ENCODE peak calls at places on chromosome 12, in four cellular contexts. U, S, P and A are unnamed samples.

GRCh38 chr12:123126294-123127144 is 24.4 kb downstream of the PITPNM2 start:
- ATAC-seq in U (peak; percentile 91), S (peak; percentile 41), P (no peak), A (peak; percentile 87)

GRCh38 chr12:96226401-96226800 is 32.2 kb downstream of the ELK3 start:
- ATAC-seq in U (peak; percentile 17), S (no peak), P (no peak), A (no peak)

GRCh38 chr12:73308747-73309146 is 1036.6 kb downstream of the TRHDE start:
- ATAC-seq in U (no peak), S (no peak), P (no peak), A (no peak)

GRCh38 chr12:106171117-106171750 is 32.5 kb upstream of the NUAK1 start:
- ATAC-seq in U (no peak), S (no peak), P (no peak), A (no peak)

GRCh38 chr12:124626841-124627502 is 59.6 kb upstream of the NCOR2 start:
- ATAC-seq in U (peak; percentile 48), S (no peak), P (no peak), A (peak; percentile 37)

GRCh38 chr12:64558754-64559153 is 51.5 kb upstream of the RASSF3 start:
- ATAC-seq in U (no peak), S (no peak), P (no peak), A (no peak)

GRCh38 chr12:54477259-54477658 is 3.9 kb upstream of the GTSF1 start:
- ATAC-seq in U (no peak), S (no peak), P (no peak), A (no peak)

GRCh38 chr12:53102883-53103807 is at the start of gene SOAT2:
- ATAC-seq in U (no peak), S (no peak), P (peak; percentile 79), A (no peak)

GRCh38 chr12:23945249-23945648 is 4.2 kb downstream of the SOX5 start:
- ATAC-seq in U (no peak), S (no peak), P (no peak), A (no peak)

DNA sequence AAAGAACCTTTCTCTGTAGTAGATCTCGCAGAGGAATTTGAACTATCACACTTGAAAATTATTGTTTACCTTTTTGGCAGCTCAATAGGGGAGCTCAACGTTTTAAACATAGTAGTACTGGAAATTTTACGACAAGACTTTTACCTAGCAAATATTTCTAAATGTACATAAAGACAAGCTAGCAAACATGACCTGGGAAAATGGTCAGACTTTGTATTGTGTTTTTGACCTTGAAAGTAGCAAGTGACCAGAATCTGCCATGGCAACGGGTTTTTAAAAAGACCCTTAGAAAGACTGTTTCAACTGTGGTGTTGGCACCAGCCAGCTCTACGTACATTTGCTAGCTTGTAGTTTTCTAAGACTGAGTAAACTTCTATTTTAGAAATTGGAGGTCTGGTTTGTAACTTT is 20.2 kb upstream of the A2M start:
- ATAC-seq in U (no peak), S (no peak), P (no peak), A (no peak)
- H3K4me3 ChIP-seq in U (no peak overlapping the region), S (no peak overlapping the region), P (no peak overlapping the region), A (no peak overlapping the region)

DNA sequence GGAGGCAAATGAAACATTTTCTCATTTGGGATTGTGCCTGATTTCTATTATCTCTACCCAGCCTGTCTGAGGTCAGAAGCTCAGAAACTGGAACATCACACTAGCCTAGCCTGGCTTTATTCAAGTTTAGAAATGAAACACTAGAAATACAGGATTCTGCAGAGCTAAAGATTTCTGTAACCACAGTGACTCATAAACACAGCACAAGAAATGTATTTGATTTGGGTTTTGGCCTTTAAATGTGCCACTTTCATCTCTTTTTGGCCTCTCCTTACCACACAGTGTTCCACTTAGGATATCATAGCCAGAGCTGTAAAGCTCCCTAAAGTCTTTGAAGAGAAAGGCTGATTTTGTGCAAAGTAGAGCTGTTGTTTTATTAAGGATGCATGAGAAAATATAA is 307.5 kb downstream of the EMP1 start:
- ATAC-seq in U (no peak), S (no peak), P (no peak), A (no peak)
- H3K27ac ChIP-seq in U (no peak overlapping the region), S (no peak overlapping the region), P (no peak overlapping the region), A (no peak overlapping the region)

DNA sequence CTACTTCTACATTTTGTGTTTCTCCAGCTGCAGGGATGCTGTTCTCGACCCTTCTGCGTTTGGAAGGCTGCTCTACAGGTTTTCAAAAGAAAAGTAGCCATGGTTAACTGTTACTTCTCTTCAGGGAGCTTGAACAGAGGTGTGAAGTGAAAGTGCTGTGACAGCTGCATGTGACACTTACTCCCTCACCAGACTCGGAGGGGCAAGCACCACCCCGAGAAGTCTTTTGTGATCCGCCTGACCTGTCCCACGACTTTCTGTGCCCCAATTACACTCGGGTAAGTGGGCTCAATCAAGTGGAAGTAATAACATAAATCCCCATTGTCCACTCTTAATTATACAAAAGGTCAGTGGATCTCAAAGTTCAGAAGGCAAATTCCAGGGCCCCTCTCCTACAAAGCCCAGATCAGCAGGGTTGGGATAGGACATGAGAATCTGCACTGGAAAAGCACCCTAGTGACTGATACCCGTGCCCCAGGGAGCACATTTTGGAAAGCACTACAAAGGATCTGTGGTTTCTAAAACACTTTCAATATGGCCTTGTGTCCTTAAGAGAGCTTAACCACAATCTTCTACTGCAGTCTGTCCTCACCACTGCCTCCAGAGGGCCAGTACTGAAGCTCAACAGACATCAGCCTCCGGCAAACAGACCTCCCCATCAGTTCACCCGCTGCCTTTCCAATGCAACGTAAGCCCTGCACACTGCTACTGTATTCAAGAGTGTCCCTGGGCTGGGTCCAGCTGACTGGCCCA is 11.6 kb downstream of the FICD start:
- ATAC-seq in U (no peak), S (no peak), P (no peak), A (no peak)
- H3K4me3 ChIP-seq in U (no peak overlapping the region), S (no peak overlapping the region), P (no peak overlapping the region), A (no peak overlapping the region)

GRCh38 chr12:91777268-91777997 is 368.2 kb downstream of the BTG1 start:
- ATAC-seq in U (no peak), S (no peak), P (no peak), A (no peak)

GRCh38 chr12:91778938-91779400 is 366.7 kb downstream of the BTG1 start:
- ATAC-seq in U (peak; percentile 65), S (peak; percentile 62), P (peak; percentile 85), A (peak; percentile 86)

GRCh38 chr12:91774471-91774921 is 371.1 kb downstream of the BTG1 start:
- ATAC-seq in U (no peak), S (no peak), P (no peak), A (no peak)

GRCh38 chr12:91781114-91781513 is 364.5 kb downstream of the BTG1 start:
- ATAC-seq in U (no peak), S (no peak), P (no peak), A (no peak)

DNA sequence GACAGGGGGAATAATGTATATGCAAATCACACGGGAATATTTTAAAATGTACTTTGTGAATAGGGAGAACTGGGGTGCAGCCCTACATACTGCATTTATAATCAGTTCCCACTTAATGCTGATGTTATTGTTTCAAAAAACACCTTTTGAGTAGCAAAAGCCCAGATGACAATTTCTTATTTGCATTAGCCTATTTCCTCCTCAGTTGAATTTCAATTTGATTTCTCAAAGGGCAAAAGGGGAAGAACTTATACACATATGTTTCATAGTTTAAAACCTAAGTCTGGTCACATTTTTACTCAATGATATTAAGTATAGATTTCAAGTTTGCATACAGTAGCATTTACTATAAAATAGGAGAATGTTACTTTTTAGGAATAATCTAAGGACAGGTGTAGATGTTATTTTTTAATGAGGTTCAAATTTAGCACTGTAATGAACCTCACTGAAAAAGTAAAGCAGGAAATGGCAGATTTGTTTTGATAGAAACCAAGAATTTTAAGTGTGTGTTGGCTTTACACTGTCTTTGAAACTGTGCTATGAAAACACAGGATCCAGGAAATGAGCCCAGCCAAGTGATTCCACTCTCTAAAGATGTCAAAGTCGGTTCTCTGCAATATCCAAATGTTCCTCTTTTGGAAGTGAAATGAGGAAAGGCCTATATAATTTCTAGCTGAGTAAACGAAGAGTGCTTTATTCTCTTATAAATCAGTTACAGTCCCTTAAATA is 367.4 kb downstream of the BTG1 start:
- ATAC-seq in U (no peak), S (no peak), P (peak; percentile 58), A (peak; percentile 48)
- H3K27ac ChIP-seq in U (peak overlapping the region; percentile 80), S (no peak overlapping the region), P (peak overlapping the region; percentile 54), A (peak overlapping the region; percentile 2)

DNA sequence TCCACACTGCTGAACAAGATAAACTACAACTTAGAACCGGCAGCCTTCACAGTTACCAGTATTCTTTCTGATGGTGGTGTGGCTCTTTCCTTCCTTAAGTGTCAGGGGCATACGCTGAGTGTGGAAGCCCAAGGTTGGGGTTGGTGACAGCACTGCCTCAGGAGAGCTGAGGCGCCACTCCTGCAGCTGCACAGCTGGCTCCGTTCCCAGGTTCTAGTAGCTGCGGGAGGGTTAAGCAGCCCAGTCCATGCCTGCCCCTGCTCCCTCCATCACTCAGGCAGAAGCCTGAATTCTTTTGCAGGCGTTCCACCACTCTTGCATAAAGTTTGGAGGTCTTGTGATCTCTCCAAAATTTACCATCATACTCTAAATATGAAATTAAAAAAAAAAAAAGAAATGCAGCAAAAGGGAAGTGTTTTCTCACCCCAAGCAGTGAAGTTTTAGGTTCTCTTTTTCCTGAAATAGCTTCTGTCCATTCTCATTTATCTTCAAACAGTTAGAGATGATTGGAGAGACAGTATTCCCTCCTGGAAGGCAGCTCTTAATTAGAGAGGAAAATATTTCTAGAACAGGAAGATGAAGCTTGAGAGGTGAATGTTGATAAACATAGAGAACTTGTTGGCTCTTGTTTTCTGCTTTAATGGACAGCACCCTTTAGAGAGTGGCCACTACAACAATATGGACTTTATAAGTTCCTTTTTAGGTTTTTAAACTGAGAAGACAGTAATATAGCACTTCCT is 136.1 kb downstream of the FGD4 start:
- ATAC-seq in U (peak; percentile 96), S (peak; percentile 17), P (no peak), A (peak; percentile 40)
- H3K4me3 ChIP-seq in U (peak overlapping the region; percentile 20), S (peak overlapping the region; percentile 78), P (no peak overlapping the region), A (peak overlapping the region; percentile 47)

DNA sequence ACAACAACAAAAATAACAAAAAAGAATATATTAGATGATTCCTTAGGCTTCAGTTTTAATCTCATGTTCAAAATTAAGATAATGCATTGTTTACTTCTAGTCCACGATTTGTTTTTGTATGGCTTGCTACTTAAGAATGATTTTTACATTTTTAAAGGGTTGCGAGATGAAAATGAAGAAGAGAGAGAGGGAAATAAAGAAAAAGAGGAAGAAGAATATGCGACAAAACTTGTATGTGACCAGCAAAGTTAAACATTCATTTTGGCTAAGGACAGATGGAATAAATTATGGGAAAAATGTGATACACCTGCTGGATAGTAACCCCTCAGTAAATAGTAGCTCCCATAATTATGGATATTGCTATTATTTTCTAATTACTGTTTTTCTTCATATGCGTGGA is 1.2 kb upstream of the GIT2 start:
- ATAC-seq in U (no peak), S (no peak), P (no peak), A (no peak)
- H3K27ac ChIP-seq in U (peak overlapping the region; percentile 16), S (no peak overlapping the region), P (no peak overlapping the region), A (no peak overlapping the region)

GRCh38 chr12:6549379-6550151 is 6.3 kb downstream of the IFFO1 start:
- ATAC-seq in U (no peak), S (no peak), P (no peak), A (no peak)

GRCh38 chr12:6552140-6552551 is 3.7 kb downstream of the IFFO1 start:
- ATAC-seq in U (peak; percentile 61), S (peak; percentile 24), P (no peak), A (peak; percentile 40)

GRCh38 chr12:6551496-6552139 is 4.2 kb downstream of the IFFO1 start:
- ATAC-seq in U (peak; percentile 1), S (peak; percentile 8), P (no peak), A (peak; percentile 51)

GRCh38 chr12:6551063-6551461 is 4.8 kb downstream of the IFFO1 start:
- ATAC-seq in U (peak; percentile 37), S (no peak), P (no peak), A (peak; percentile 8)

GRCh38 chr12:6550294-6551062 is 5.4 kb downstream of the IFFO1 start:
- ATAC-seq in U (no peak), S (no peak), P (no peak), A (no peak)
- H3K4me3 ChIP-seq in U (no peak overlapping the region), S (peak overlapping the region; percentile 93), P (no peak overlapping the region), A (no peak overlapping the region)